ENCODE peak calls at places on chromosomes 16 and 17, in five cellular contexts. S is mucosa of descending colon, X is ovary, Y is esophagus muscularis mucosa, A is B cell. L is an unnamed sample.

GRCh38 chr16:28532940-28533647 is 5.7 kb downstream of the NUPR1 start:
- DNase-seq in S (no peak), X (no peak), Y (no peak), A (no peak), L (no peak)

GRCh38 chr16:51816929-51817328 is 665.9 kb upstream of the SALL1 start:
- DNase-seq in S (no peak), X (no peak), Y (no peak), A (no peak), L (no peak)

GRCh38 chr16:54266363-54266955 is 20.1 kb downstream of the IRX3 start:
- DNase-seq in S (no peak), X (no peak), Y (no peak), A (no peak), L (no peak)

GRCh38 chr17:28712705-28713415 is 1.2 kb upstream of the PROCA1 start:
- DNase-seq in S (peak), X (no peak), Y (no peak), A (no peak), L (no peak)

GRCh38 chr17:57519199-57519598 is 225.9 kb downstream of the CCDC182 start:
- DNase-seq in S (no peak), X (no peak), Y (no peak), A (no peak), L (no peak)

GRCh38 chr17:48809182-48809581 is 7.8 kb downstream of the TTLL6 start:
- DNase-seq in S (peak), X (no peak), Y (no peak), A (no peak), L (no peak)

GRCh38 chr16:14289692-14290340 is 218.7 kb downstream of the MRTFB start:
- DNase-seq in S (no peak), X (no peak), Y (no peak), A (no peak), L (no peak)

GRCh38 chr16:81551821-81552304 is 107.3 kb downstream of the CMIP start:
- DNase-seq in S (no peak), X (no peak), Y (no peak), A (no peak), L (no peak)

GRCh38 chr17:52660692-52661091 is 502.2 kb upstream of the CA10 start:
- DNase-seq in S (no peak), X (no peak), Y (no peak), A (no peak), L (no peak)

GRCh38 chr17:12391468-12391867 is 274.2 kb upstream of the MYOCD start:
- DNase-seq in S (no peak), X (no peak), Y (no peak), A (no peak), L (no peak)

GRCh38 chr17:50379733-50380132 is 6.7 kb downstream of the EME1 start:
- DNase-seq in S (no peak), X (no peak), Y (no peak), A (no peak), L (no peak)

GRCh38 chr16:68987734-68988457 is 117.6 kb upstream of the HAS3 start:
- DNase-seq in S (no peak), X (no peak), Y (peak), A (no peak), L (no peak)

GRCh38 chr17:15311996-15312395 is 29.4 kb downstream of the TEKT3 start:
- DNase-seq in S (no peak), X (no peak), Y (peak), A (no peak), L (no peak)

GRCh38 chr16:50925758-50926357 is 184.0 kb downstream of the CYLD start:
- DNase-seq in S (no peak), X (no peak), Y (no peak), A (no peak), L (no peak)

GRCh38 chr16:58236231-58236690 is 38.4 kb upstream of the CSNK2A2 start:
- DNase-seq in S (peak), X (peak), Y (no peak), A (peak), L (no peak)

GRCh38 chr17:40355123-40355803 is 9.3 kb downstream of the GJD3 start:
- DNase-seq in S (peak), X (peak), Y (no peak), A (peak), L (peak)

GRCh38 chr17:48567209-48567608 is 10.9 kb downstream of the HOXB4 start:
- DNase-seq in S (peak), X (no peak), Y (no peak), A (no peak), L (no peak)

GRCh38 chr17:57372156-57372555 is 115.8 kb downstream of the MSI2 start:
- DNase-seq in S (no peak), X (no peak), Y (no peak), A (no peak), L (no peak)

GRCh38 chr16:88688013-88688778 is 1.9 kb upstream of the SNAI3 start:
- DNase-seq in S (peak), X (no peak), Y (no peak), A (no peak), L (no peak)

GRCh38 chr17:66900126-66901010 is 64.1 kb upstream of the CACNG4 start:
- DNase-seq in S (no peak), X (no peak), Y (no peak), A (no peak), L (no peak)

GRCh38 chr16:81378049-81378448 is 63.3 kb downstream of the GAN start:
- DNase-seq in S (no peak), X (no peak), Y (no peak), A (no peak), L (no peak)

GRCh38 chr16:17277981-17278381 is 192.8 kb downstream of the XYLT1 start:
- DNase-seq in S (peak), X (peak), Y (no peak), A (peak), L (no peak)

GRCh38 chr16:2468725-2469398 is 2.2 kb upstream of the NTN3 start:
- DNase-seq in S (no peak), X (no peak), Y (no peak), A (peak), L (no peak)

GRCh38 chr17:38685485-38685884 is 10.7 kb upstream of the EPOP start:
- DNase-seq in S (no peak), X (no peak), Y (no peak), A (no peak), L (no peak)

GRCh38 chr16:54342001-54342776 is 55.6 kb upstream of the IRX3 start:
- DNase-seq in S (no peak), X (no peak), Y (no peak), A (no peak), L (no peak)

GRCh38 chr17:8162232-8162996 is at the start of gene VAMP2:
- DNase-seq in S (peak), X (peak), Y (no peak), A (peak), L (peak)

GRCh38 chr17:14308636-14308964 is 7.7 kb downstream of the HS3ST3B1 start:
- DNase-seq in S (no peak), X (no peak), Y (no peak), A (no peak), L (no peak)
- TF ChIP-seq CTCF in S (no peak), X (no peak), Y (no peak), A (no peak), L (no peak)

DNA sequence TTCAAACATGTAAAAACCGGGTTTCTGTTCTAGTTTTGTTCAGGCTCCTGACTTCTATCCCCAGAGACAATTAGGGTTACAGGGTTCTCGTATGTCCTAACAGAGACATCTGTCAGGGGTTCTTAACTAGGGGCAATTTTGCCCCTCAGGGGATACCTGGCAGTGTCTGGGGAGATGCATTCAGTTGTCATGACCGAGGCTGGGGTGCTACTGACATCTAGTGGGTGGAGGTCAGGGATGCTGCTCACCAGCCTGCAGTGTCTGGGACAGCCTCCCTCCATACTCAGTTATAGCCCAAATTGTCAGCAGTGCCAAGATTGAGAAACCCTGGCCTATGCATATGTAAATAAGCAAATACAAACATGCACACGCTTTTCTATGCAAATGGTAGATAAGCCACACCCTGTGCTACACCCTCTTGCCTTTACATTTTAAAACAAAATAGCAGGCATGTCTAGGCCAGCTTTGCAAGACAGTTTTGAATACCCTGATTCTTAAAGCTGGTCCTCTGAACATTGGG is 37.4 kb downstream of the CLEC16A start:
- DNase-seq in S (no peak), X (no peak), Y (no peak), A (peak), L (no peak)
- TF ChIP-seq CTCF in S (no peak), X (no peak), Y (no peak), A (peak), L (peak)

GRCh38 chr17:79808763-79809529 is 12.1 kb upstream of the CBX8 start:
- DNase-seq in S (no peak), X (no peak), Y (no peak), A (no peak), L (no peak)
- TF ChIP-seq CTCF in S (peak), X (no peak), Y (peak), A (no peak), L (peak)

GRCh38 chr17:81231121-81231645 is 7.7 kb downstream of the TEPSIN start:
- DNase-seq in S (peak), X (no peak), Y (no peak), A (no peak), L (no peak)

GRCh38 chr17:81229666-81229920 is 6.8 kb upstream of the CEP131 start:
- DNase-seq in S (no peak), X (no peak), Y (no peak), A (no peak), L (no peak)

GRCh38 chr17:81228834-81229665 is 6.3 kb upstream of the CEP131 start:
- DNase-seq in S (no peak), X (no peak), Y (no peak), A (no peak), L (no peak)

GRCh38 chr17:81231766-81232581 is 6.9 kb downstream of the TEPSIN start:
- DNase-seq in S (peak), X (no peak), Y (no peak), A (no peak), L (no peak)

DNA sequence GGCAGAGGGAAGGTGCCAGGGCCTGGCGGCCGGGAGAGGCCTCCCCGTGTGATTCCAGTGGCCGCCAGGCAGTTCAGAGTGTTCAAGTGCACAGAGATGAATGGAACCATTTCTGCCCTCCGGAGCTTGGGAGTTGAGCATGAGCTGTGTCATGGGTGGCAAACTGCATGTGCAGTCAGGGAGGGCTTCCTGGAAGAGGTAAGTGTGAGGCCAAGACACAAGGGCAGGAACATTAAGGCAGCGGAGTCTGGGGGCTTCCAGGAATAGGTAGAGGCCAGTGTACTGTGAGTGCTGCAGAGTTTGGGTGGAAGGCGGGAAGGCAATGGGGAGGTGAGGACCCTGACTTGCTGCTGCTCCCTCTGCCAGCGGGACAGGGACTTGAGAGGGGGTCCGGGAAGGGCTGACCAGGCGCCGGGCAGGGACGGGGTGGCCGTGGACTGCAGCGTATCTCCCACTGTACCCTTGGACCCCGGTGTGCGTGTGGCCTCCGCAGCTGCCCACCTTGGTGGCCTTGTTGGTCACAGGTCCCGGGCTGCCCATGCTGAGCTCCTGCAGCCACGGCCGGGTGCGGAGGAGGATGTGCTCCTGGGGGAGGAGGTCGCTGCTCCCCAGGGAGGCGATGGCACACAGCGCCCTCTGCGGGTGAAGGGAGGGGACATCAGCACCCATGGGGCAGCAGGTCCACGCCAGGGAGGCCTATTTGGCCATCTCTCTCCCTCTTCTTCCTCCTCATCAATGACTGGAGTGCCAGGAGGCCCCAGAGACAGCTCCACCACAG is 7.5 kb upstream of the CEP131 start:
- DNase-seq in S (peak), X (no peak), Y (no peak), A (no peak), L (no peak)
- TF ChIP-seq CTCF in S (no peak), X (no peak), Y (no peak), A (peak), L (peak)

GRCh38 chr17:74872313-74873035 is at the start of gene FDXR:
- DNase-seq in S (no peak), X (no peak), Y (peak), A (no peak), L (no peak)
- TF ChIP-seq CTCF in S (no peak), X (no peak), Y (no peak), A (no peak), L (no peak)

GRCh38 chr17:42608692-42609181 is 437 bp downstream of the RETREG3 start:
- DNase-seq in S (peak), X (no peak), Y (no peak), A (no peak), L (no peak)
- TF ChIP-seq CTCF in S (no peak), X (no peak), Y (no peak), A (no peak), L (no peak)

GRCh38 chr17:45171338-45172231 is 9.9 kb downstream of the HEXIM2 start:
- DNase-seq in S (peak), X (no peak), Y (no peak), A (no peak), L (no peak)
- TF ChIP-seq CTCF in S (no peak), X (no peak), Y (no peak), A (no peak), L (no peak)

GRCh38 chr17:60745544-60745943 is 67.9 kb downstream of the BCAS3 start:
- DNase-seq in S (no peak), X (no peak), Y (no peak), A (no peak), L (no peak)
- TF ChIP-seq CTCF in S (no peak), X (no peak), Y (no peak), A (no peak), L (peak)